ENCODE peak calls at places on chromosomes 2 and 18, in five cellular contexts. One of them, this sample, is unnamed.

GRCh38 chr18:21111351-21112139 is at the start of gene ROCK1:
- DNase-seq in upper lobe of right lung: peak
- DNase-seq in H7: peak
- DNase-seq in IMR-90: peak
- DNase-seq in CD8-positive, alpha-beta T cell: peak
- DNase-seq in this sample: peak

GRCh38 chr18:3869848-3870247 is 419.9 kb downstream of the TGIF1 start:
- DNase-seq in H7: peak
- DNase-seq in upper lobe of right lung: no peak
- DNase-seq in IMR-90: peak
- DNase-seq in CD8-positive, alpha-beta T cell: no peak
- DNase-seq in this sample: no peak

GRCh38 chr2:108908717-108909077 is 80.3 kb downstream of the EDAR start:
- DNase-seq in CD8-positive, alpha-beta T cell: no peak
- DNase-seq in IMR-90: no peak
- DNase-seq in H7: peak
- DNase-seq in upper lobe of right lung: no peak
- DNase-seq in this sample: no peak

GRCh38 chr2:82993631-82994030 is 1465.4 kb downstream of the SUCLG1 start:
- DNase-seq in CD8-positive, alpha-beta T cell: no peak
- DNase-seq in H7: no peak
- DNase-seq in IMR-90: no peak
- DNase-seq in upper lobe of right lung: no peak
- DNase-seq in this sample: no peak

GRCh38 chr2:61157371-61158003 is 4.5 kb upstream of the C2orf74 start:
- DNase-seq in upper lobe of right lung: no peak
- DNase-seq in H7: no peak
- DNase-seq in CD8-positive, alpha-beta T cell: no peak
- DNase-seq in IMR-90: no peak
- DNase-seq in this sample: no peak

GRCh38 chr18:39742015-39742466 is 2176.4 kb upstream of the CELF4 start:
- DNase-seq in upper lobe of right lung: no peak
- DNase-seq in CD8-positive, alpha-beta T cell: no peak
- DNase-seq in IMR-90: peak
- DNase-seq in H7: no peak
- DNase-seq in this sample: no peak

GRCh38 chr2:16664052-16664731 is 1.4 kb downstream of the CYRIA start:
- DNase-seq in CD8-positive, alpha-beta T cell: no peak
- DNase-seq in upper lobe of right lung: no peak
- DNase-seq in IMR-90: peak
- DNase-seq in H7: peak
- DNase-seq in this sample: peak

GRCh38 chr18:64966667-64967066 is 784.1 kb upstream of the CDH7 start:
- DNase-seq in H7: no peak
- DNase-seq in IMR-90: no peak
- DNase-seq in CD8-positive, alpha-beta T cell: no peak
- DNase-seq in upper lobe of right lung: no peak
- DNase-seq in this sample: no peak

GRCh38 chr2:8441371-8441770 is 240.5 kb upstream of the ID2 start:
- DNase-seq in H7: no peak
- DNase-seq in upper lobe of right lung: no peak
- DNase-seq in CD8-positive, alpha-beta T cell: no peak
- DNase-seq in IMR-90: no peak
- DNase-seq in this sample: no peak

GRCh38 chr18:3857544-3857943 is 407.6 kb downstream of the TGIF1 start:
- DNase-seq in CD8-positive, alpha-beta T cell: no peak
- DNase-seq in H7: no peak
- DNase-seq in IMR-90: peak
- DNase-seq in upper lobe of right lung: no peak
- DNase-seq in this sample: no peak

GRCh38 chr18:54149078-54149697 is 75.3 kb downstream of the MBD2 start:
- DNase-seq in upper lobe of right lung: no peak
- DNase-seq in H7: no peak
- DNase-seq in IMR-90: peak
- DNase-seq in CD8-positive, alpha-beta T cell: no peak
- DNase-seq in this sample: no peak
- H3K4me3 ChIP-seq in upper lobe of right lung: no peak
- H3K4me3 ChIP-seq in H7: no peak
- H3K4me3 ChIP-seq in IMR-90: peak
- H3K4me3 ChIP-seq in CD8-positive, alpha-beta T cell: no peak
- H3K4me3 ChIP-seq in this sample: peak

GRCh38 chr2:235669269-235669831 is 175.5 kb downstream of the AGAP1 start:
- DNase-seq in H7: peak
- DNase-seq in CD8-positive, alpha-beta T cell: no peak
- DNase-seq in IMR-90: peak
- DNase-seq in upper lobe of right lung: peak
- DNase-seq in this sample: no peak

GRCh38 chr2:235669983-235670962 is 176.4 kb downstream of the AGAP1 start:
- DNase-seq in H7: peak
- DNase-seq in upper lobe of right lung: peak
- DNase-seq in IMR-90: peak
- DNase-seq in CD8-positive, alpha-beta T cell: no peak
- DNase-seq in this sample: no peak

GRCh38 chr2:235668782-235669181 is 174.9 kb downstream of the AGAP1 start:
- DNase-seq in CD8-positive, alpha-beta T cell: no peak
- DNase-seq in H7: no peak
- DNase-seq in upper lobe of right lung: no peak
- DNase-seq in IMR-90: no peak
- DNase-seq in this sample: no peak

GRCh38 chr2:235672720-235673119 is 178.9 kb downstream of the AGAP1 start:
- DNase-seq in H7: no peak
- DNase-seq in upper lobe of right lung: no peak
- DNase-seq in IMR-90: no peak
- DNase-seq in CD8-positive, alpha-beta T cell: no peak
- DNase-seq in this sample: no peak

DNA sequence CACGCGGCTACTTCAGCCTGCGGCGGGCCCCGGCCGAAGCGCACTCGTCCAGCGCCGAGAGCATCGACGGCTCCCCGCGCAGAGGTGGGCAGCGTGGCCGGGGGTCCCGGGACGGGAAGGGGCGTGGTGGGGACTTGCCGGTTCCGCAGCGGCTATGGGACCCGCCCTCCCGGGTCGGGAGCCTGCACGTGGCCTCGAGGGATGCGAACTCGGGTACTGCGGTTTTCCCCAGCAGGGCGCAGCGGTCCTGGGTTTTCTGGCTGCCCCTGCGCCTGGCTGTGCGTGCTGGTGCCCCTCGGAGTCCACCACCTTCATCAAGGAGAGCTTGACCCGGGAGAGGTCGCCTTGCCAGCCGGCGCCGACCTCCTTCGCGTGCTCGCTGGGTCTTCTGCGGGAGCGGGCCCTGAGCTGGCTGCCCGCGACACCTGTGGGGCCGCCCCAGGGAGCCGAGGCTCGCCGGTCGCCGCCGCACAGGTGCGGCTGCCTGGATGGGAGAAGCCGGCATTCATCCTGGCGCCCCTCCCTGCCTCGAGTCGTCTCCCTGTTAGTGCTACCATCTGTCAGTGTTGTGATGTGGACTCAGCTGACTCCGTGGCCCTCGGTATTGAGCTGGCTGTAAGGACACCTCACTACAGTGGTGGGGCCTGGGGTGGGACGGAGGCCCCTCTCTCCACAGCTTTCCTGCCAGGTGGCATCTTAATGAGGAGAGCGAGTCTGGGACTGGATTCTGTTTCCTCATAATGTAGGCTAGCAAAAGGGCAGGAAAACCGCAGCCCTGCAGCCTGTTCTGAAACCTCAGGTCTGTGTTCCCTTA is 177.3 kb downstream of the AGAP1 start:
- DNase-seq in upper lobe of right lung: no peak
- DNase-seq in IMR-90: no peak
- DNase-seq in H7: peak
- DNase-seq in CD8-positive, alpha-beta T cell: no peak
- DNase-seq in this sample: no peak
- H3K4me3 ChIP-seq in upper lobe of right lung: peak
- H3K4me3 ChIP-seq in IMR-90: no peak
- H3K4me3 ChIP-seq in H7: peak
- H3K4me3 ChIP-seq in CD8-positive, alpha-beta T cell: no peak
- H3K4me3 ChIP-seq in this sample: peak

GRCh38 chr2:28949190-28949589 is 31.9 kb upstream of the TOGARAM2 start:
- DNase-seq in IMR-90: no peak
- DNase-seq in CD8-positive, alpha-beta T cell: no peak
- DNase-seq in upper lobe of right lung: no peak
- DNase-seq in H7: no peak
- DNase-seq in this sample: no peak

GRCh38 chr2:28950941-28951630 is 30.0 kb upstream of the TOGARAM2 start:
- DNase-seq in H7: no peak
- DNase-seq in CD8-positive, alpha-beta T cell: no peak
- DNase-seq in upper lobe of right lung: no peak
- DNase-seq in IMR-90: no peak
- DNase-seq in this sample: no peak

GRCh38 chr2:28949617-28950305 is 31.3 kb upstream of the TOGARAM2 start:
- DNase-seq in H7: no peak
- DNase-seq in upper lobe of right lung: no peak
- DNase-seq in IMR-90: no peak
- DNase-seq in CD8-positive, alpha-beta T cell: no peak
- DNase-seq in this sample: no peak

GRCh38 chr2:28952806-28953190 is 28.3 kb upstream of the TOGARAM2 start:
- DNase-seq in IMR-90: no peak
- DNase-seq in upper lobe of right lung: no peak
- DNase-seq in H7: no peak
- DNase-seq in CD8-positive, alpha-beta T cell: no peak
- DNase-seq in this sample: no peak

DNA sequence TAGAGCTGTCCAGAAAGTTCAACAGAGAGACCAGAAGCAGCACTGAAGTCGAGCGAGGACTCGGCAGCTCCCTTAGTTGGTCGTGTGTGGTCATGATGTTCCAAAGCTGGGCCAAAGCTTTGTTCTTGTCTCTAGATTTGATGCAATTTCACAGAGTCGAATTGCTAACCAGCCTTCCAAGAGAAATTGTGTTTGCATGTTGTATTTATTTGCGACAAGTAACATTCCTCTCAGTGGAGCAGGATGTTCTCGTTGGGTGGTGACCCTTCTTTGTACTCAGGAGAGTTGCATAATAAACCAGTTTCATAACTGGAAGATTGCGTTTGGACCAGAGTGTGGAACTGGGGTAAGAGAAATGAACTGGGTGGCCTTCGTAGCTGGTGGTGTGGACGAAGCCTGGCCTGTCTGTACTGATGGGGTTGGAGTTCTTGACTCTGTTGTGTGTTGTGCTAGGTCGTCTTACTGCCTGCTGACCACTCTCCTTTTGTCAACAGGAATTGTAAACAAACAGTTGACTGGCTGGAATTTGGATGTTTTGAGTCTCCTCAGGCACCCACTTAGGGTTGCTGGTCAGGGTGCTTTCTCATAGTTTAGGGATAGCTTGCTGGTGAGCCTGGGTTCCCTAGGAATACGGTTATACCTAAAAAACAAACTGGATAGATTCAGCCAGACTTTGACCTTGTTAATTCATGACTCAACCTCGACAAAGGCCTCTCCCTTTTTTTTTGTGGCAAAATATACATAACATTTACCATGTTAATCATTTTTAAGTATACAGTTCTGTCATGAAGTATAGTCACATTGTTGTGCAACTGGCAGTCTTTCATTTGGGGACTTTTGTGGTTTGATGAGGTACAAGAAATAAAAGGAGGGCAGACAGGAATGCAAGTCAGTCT is 28.9 kb upstream of the TOGARAM2 start:
- DNase-seq in IMR-90: peak
- DNase-seq in CD8-positive, alpha-beta T cell: no peak
- DNase-seq in H7: no peak
- DNase-seq in upper lobe of right lung: no peak
- DNase-seq in this sample: no peak
- H3K4me3 ChIP-seq in IMR-90: no peak
- H3K4me3 ChIP-seq in CD8-positive, alpha-beta T cell: no peak
- H3K4me3 ChIP-seq in H7: no peak
- H3K4me3 ChIP-seq in upper lobe of right lung: no peak
- H3K4me3 ChIP-seq in this sample: no peak

DNA sequence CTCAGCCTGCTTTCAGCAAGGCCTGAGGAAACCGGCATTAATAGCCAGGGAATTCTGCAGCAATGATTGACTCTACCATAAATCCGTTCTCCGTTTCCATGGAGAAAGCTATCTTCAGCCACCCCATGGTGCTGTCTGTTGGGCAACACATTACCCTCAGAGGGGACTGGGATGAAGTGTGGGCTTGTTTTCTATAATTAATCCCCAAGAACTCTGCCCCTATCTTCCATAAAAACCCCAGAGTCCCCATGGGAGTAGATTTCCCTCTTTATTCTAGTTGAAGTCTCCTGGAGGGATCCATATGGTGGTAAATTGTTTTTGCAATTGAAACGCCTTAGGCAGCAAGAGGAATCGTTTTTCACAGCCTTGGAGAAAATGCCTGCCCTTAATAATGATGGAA is 9.2 kb downstream of the G6PC2 start:
- DNase-seq in upper lobe of right lung: no peak
- DNase-seq in CD8-positive, alpha-beta T cell: no peak
- DNase-seq in H7: no peak
- DNase-seq in IMR-90: no peak
- DNase-seq in this sample: no peak
- H3K4me3 ChIP-seq in upper lobe of right lung: no peak
- H3K4me3 ChIP-seq in CD8-positive, alpha-beta T cell: no peak
- H3K4me3 ChIP-seq in H7: no peak
- H3K4me3 ChIP-seq in IMR-90: no peak
- H3K4me3 ChIP-seq in this sample: no peak

GRCh38 chr2:147382322-147382948 is 462.4 kb upstream of the ACVR2A start:
- DNase-seq in IMR-90: no peak
- DNase-seq in CD8-positive, alpha-beta T cell: no peak
- DNase-seq in upper lobe of right lung: no peak
- DNase-seq in H7: no peak
- DNase-seq in this sample: no peak

GRCh38 chr2:147386284-147386683 is 458.5 kb upstream of the ACVR2A start:
- DNase-seq in upper lobe of right lung: no peak
- DNase-seq in H7: no peak
- DNase-seq in IMR-90: no peak
- DNase-seq in CD8-positive, alpha-beta T cell: no peak
- DNase-seq in this sample: no peak

GRCh38 chr2:147388217-147388616 is 456.6 kb upstream of the ACVR2A start:
- DNase-seq in H7: no peak
- DNase-seq in CD8-positive, alpha-beta T cell: no peak
- DNase-seq in upper lobe of right lung: no peak
- DNase-seq in IMR-90: no peak
- DNase-seq in this sample: no peak

GRCh38 chr2:147384659-147385058 is 460.2 kb upstream of the ACVR2A start:
- DNase-seq in CD8-positive, alpha-beta T cell: no peak
- DNase-seq in upper lobe of right lung: no peak
- DNase-seq in IMR-90: no peak
- DNase-seq in H7: no peak
- DNase-seq in this sample: no peak

GRCh38 chr2:147385600-147385999 is 459.2 kb upstream of the ACVR2A start:
- DNase-seq in IMR-90: no peak
- DNase-seq in CD8-positive, alpha-beta T cell: no peak
- DNase-seq in H7: no peak
- DNase-seq in upper lobe of right lung: no peak
- DNase-seq in this sample: no peak
- H3K4me3 ChIP-seq in IMR-90: no peak
- H3K4me3 ChIP-seq in CD8-positive, alpha-beta T cell: no peak
- H3K4me3 ChIP-seq in H7: no peak
- H3K4me3 ChIP-seq in upper lobe of right lung: no peak
- H3K4me3 ChIP-seq in this sample: no peak